ENCODE peak calls at places on chromosomes 11 and 22, in five cellular contexts. One of them, this sample, is unnamed.

GRCh38 chr11:82229346-82229745 is 504.3 kb downstream of the FAM181B start:
- DNase-seq in H9: no peak
- DNase-seq in tibial artery: no peak
- DNase-seq in activated CD8-positive, alpha-beta T cell treated with anti-CD3 and anti-CD28 coated beads for 36 hours: no peak
- DNase-seq in right atrium auricular region: no peak
- DNase-seq in this sample: no peak

GRCh38 chr11:12110714-12111481 is 508 bp downstream of the MICAL2 start:
- DNase-seq in right atrium auricular region: no peak
- DNase-seq in H9: peak
- DNase-seq in tibial artery: peak
- DNase-seq in activated CD8-positive, alpha-beta T cell treated with anti-CD3 and anti-CD28 coated beads for 36 hours: peak
- DNase-seq in this sample: peak

GRCh38 chr11:68266121-68266891 is 5.5 kb downstream of the C11orf24 start:
- DNase-seq in H9: peak
- DNase-seq in activated CD8-positive, alpha-beta T cell treated with anti-CD3 and anti-CD28 coated beads for 36 hours: no peak
- DNase-seq in tibial artery: no peak
- DNase-seq in right atrium auricular region: no peak
- DNase-seq in this sample: no peak

GRCh38 chr11:107050126-107050525 is 31.9 kb upstream of the GUCY1A2 start:
- DNase-seq in H9: no peak
- DNase-seq in right atrium auricular region: no peak
- DNase-seq in activated CD8-positive, alpha-beta T cell treated with anti-CD3 and anti-CD28 coated beads for 36 hours: no peak
- DNase-seq in tibial artery: no peak
- DNase-seq in this sample: no peak

GRCh38 chr11:45647786-45648185 is 17.6 kb downstream of the CHST1 start:
- DNase-seq in activated CD8-positive, alpha-beta T cell treated with anti-CD3 and anti-CD28 coated beads for 36 hours: no peak
- DNase-seq in H9: peak
- DNase-seq in right atrium auricular region: no peak
- DNase-seq in tibial artery: no peak
- DNase-seq in this sample: no peak

GRCh38 chr22:20531404-20532181 is 24.2 kb downstream of the MED15 start:
- DNase-seq in tibial artery: peak
- DNase-seq in right atrium auricular region: peak
- DNase-seq in H9: peak
- DNase-seq in activated CD8-positive, alpha-beta T cell treated with anti-CD3 and anti-CD28 coated beads for 36 hours: no peak
- DNase-seq in this sample: peak

GRCh38 chr22:44398791-44399190 is 86.0 kb upstream of the SHISAL1 start:
- DNase-seq in tibial artery: peak
- DNase-seq in H9: peak
- DNase-seq in activated CD8-positive, alpha-beta T cell treated with anti-CD3 and anti-CD28 coated beads for 36 hours: no peak
- DNase-seq in right atrium auricular region: peak
- DNase-seq in this sample: no peak

GRCh38 chr22:27349456-27349855 is 452.1 kb downstream of the MN1 start:
- DNase-seq in H9: no peak
- DNase-seq in right atrium auricular region: no peak
- DNase-seq in tibial artery: no peak
- DNase-seq in activated CD8-positive, alpha-beta T cell treated with anti-CD3 and anti-CD28 coated beads for 36 hours: no peak
- DNase-seq in this sample: no peak

GRCh38 chr11:44524751-44525171 is 40.7 kb upstream of the CD82 start:
- DNase-seq in H9: no peak
- DNase-seq in right atrium auricular region: no peak
- DNase-seq in activated CD8-positive, alpha-beta T cell treated with anti-CD3 and anti-CD28 coated beads for 36 hours: no peak
- DNase-seq in tibial artery: no peak
- DNase-seq in this sample: no peak

GRCh38 chr11:32586576-32587190 is 3.1 kb downstream of the EIF3M start:
- DNase-seq in H9: no peak
- DNase-seq in right atrium auricular region: no peak
- DNase-seq in tibial artery: no peak
- DNase-seq in activated CD8-positive, alpha-beta T cell treated with anti-CD3 and anti-CD28 coated beads for 36 hours: peak
- DNase-seq in this sample: no peak

GRCh38 chr22:24505337-24505736 is 10.2 kb downstream of the UPB1 start:
- DNase-seq in H9: no peak
- DNase-seq in activated CD8-positive, alpha-beta T cell treated with anti-CD3 and anti-CD28 coated beads for 36 hours: no peak
- DNase-seq in tibial artery: no peak
- DNase-seq in right atrium auricular region: no peak
- DNase-seq in this sample: no peak

GRCh38 chr11:19422257-19422656 is 181.5 kb upstream of the E2F8 start:
- DNase-seq in H9: no peak
- DNase-seq in right atrium auricular region: no peak
- DNase-seq in tibial artery: no peak
- DNase-seq in activated CD8-positive, alpha-beta T cell treated with anti-CD3 and anti-CD28 coated beads for 36 hours: no peak
- DNase-seq in this sample: no peak

GRCh38 chr11:68153742-68154141 is 32.6 kb upstream of the CHKA start:
- DNase-seq in H9: no peak
- DNase-seq in tibial artery: no peak
- DNase-seq in activated CD8-positive, alpha-beta T cell treated with anti-CD3 and anti-CD28 coated beads for 36 hours: no peak
- DNase-seq in right atrium auricular region: no peak
- DNase-seq in this sample: no peak

GRCh38 chr11:17468094-17468493 is 8.6 kb downstream of the ABCC8 start:
- DNase-seq in H9: no peak
- DNase-seq in tibial artery: no peak
- DNase-seq in right atrium auricular region: no peak
- DNase-seq in activated CD8-positive, alpha-beta T cell treated with anti-CD3 and anti-CD28 coated beads for 36 hours: no peak
- DNase-seq in this sample: no peak

DNA sequence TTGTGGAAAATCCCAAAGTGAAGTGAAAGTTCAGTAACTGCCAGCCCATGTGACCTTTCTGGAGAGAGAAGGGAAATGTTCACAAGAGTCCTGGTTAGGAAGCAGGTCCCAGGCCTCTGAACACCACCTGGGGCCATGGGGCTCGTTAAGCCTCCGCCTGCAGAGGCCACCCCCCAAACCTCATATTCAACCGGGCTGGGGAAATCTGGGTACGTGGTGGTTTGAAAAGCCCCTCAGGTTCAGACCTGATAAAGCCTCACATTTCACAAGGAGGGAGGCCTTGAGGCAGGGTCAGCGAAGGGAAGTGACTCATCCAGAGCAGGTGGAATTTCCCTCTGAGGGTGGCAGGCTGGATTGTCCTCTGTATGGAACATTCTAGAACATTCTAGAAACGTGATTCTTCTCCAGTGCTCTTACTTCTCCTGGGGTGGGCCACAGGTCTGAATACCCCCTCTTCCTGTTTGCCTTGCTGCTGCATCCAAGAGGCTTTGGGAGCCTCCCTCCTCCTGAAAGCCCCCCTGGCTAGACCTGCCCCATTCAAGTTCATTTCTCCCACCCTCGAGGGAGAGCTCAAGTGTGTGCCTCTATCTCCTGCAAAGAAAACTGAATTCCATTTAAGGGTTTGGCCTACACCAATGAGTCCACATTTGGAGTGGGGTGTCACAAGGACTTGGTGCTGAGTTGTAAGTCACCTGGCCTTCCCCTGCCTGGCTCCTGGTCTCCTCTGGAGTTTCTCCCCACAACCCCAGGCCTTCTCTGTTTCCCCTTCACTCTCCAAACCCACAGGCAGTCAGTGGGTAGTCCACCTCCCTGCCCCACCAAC is 6.3 kb downstream of the FXYD2 start:
- DNase-seq in activated CD8-positive, alpha-beta T cell treated with anti-CD3 and anti-CD28 coated beads for 36 hours: peak
- DNase-seq in H9: no peak
- DNase-seq in tibial artery: no peak
- DNase-seq in right atrium auricular region: no peak
- DNase-seq in this sample: no peak
- TF ChIP-seq CTCF in activated CD8-positive, alpha-beta T cell treated with anti-CD3 and anti-CD28 coated beads for 36 hours: no peak
- TF ChIP-seq CTCF in H9: no peak
- TF ChIP-seq CTCF in tibial artery: no peak
- TF ChIP-seq CTCF in right atrium auricular region: no peak
- TF ChIP-seq CTCF in this sample: no peak

GRCh38 chr22:50542416-50542927 is 3.2 kb upstream of the KLHDC7B start:
- DNase-seq in H9: no peak
- DNase-seq in tibial artery: no peak
- DNase-seq in right atrium auricular region: no peak
- DNase-seq in activated CD8-positive, alpha-beta T cell treated with anti-CD3 and anti-CD28 coated beads for 36 hours: peak
- DNase-seq in this sample: no peak

GRCh38 chr22:50545522-50546325 is at the start of gene KLHDC7B:
- DNase-seq in tibial artery: no peak
- DNase-seq in right atrium auricular region: no peak
- DNase-seq in H9: no peak
- DNase-seq in activated CD8-positive, alpha-beta T cell treated with anti-CD3 and anti-CD28 coated beads for 36 hours: peak
- DNase-seq in this sample: no peak

GRCh38 chr22:50546326-50547230 is 879 bp downstream of the KLHDC7B start:
- DNase-seq in activated CD8-positive, alpha-beta T cell treated with anti-CD3 and anti-CD28 coated beads for 36 hours: no peak
- DNase-seq in H9: no peak
- DNase-seq in tibial artery: no peak
- DNase-seq in right atrium auricular region: no peak
- DNase-seq in this sample: no peak

GRCh38 chr22:50544746-50545253 is 899 bp upstream of the KLHDC7B start:
- DNase-seq in activated CD8-positive, alpha-beta T cell treated with anti-CD3 and anti-CD28 coated beads for 36 hours: peak
- DNase-seq in tibial artery: no peak
- DNase-seq in right atrium auricular region: no peak
- DNase-seq in H9: no peak
- DNase-seq in this sample: no peak

DNA sequence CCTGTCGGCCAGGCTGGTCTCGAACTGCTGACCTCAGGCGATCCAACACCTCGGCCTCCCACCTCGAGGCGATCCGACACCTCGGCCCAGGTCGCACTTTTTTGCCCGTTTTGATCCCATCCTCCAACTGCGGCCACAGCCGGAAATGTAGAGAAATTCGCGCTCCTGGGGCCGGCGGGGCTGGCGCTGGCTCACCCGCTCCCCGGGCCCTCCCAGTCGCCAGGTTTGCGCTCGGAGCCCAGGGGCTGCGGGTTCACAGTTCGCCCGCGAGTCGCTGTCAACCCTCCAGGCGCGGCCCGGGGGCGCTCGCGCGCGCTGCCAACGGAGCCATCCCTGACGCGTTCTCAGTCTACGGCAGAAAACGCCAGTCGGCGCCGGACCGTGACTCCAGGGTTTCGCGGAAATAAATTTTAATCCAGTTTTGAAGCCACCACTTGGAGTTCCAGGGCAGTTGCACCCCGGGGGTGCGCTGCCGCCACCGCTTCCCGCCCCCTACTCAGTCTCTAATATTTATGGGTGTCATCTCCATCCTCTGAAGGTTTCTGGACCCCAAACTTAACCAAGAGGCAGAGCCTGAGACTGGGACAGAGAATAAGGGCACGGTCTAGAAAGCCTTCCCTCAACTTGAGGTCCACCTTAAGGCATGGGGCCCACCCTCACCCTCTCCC is 1.5 kb upstream of the KLHDC7B start:
- DNase-seq in H9: peak
- DNase-seq in right atrium auricular region: peak
- DNase-seq in activated CD8-positive, alpha-beta T cell treated with anti-CD3 and anti-CD28 coated beads for 36 hours: peak
- DNase-seq in tibial artery: peak
- DNase-seq in this sample: peak
- TF ChIP-seq CTCF in H9: peak
- TF ChIP-seq CTCF in right atrium auricular region: peak
- TF ChIP-seq CTCF in activated CD8-positive, alpha-beta T cell treated with anti-CD3 and anti-CD28 coated beads for 36 hours: peak
- TF ChIP-seq CTCF in tibial artery: peak
- TF ChIP-seq CTCF in this sample: peak

DNA sequence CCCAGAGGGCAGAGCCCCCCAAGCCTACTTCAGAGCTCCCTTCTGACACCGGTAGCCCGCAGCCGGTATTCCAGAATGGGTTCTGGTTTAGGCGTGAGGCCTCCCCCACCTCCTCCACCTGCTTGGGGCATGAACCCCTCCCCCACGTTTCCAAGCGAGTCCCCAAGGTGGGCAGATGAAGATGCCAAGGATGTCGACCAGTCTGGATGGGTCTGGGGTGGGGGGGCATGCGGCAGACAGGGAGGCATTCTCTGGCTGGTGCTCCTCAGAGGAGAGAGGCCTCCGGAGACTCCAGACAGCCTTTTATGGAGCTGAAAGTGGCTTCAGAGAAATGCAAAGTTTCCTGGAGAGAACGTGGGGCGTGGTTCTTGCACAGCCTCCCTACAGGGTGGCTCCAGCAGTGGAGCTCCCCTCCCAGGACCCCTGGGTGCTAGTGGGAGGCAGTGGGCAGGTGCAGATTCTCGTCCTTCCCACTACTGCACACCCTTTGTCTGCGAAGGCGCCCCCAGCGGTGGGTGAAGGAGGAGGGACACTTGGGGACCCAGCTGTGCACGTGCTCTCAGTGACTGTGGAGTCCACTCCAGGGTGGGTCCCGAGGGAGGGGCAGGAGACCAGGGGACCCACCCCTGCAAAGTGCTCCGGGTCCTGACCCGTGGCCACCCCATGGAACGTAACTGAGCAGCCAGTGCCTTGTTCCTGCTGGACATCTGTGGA is 4.2 kb downstream of the CCND1 start:
- DNase-seq in activated CD8-positive, alpha-beta T cell treated with anti-CD3 and anti-CD28 coated beads for 36 hours: no peak
- DNase-seq in tibial artery: no peak
- DNase-seq in H9: peak
- DNase-seq in right atrium auricular region: no peak
- DNase-seq in this sample: peak
- TF ChIP-seq CTCF in activated CD8-positive, alpha-beta T cell treated with anti-CD3 and anti-CD28 coated beads for 36 hours: no peak
- TF ChIP-seq CTCF in tibial artery: no peak
- TF ChIP-seq CTCF in H9: peak
- TF ChIP-seq CTCF in right atrium auricular region: no peak
- TF ChIP-seq CTCF in this sample: no peak

DNA sequence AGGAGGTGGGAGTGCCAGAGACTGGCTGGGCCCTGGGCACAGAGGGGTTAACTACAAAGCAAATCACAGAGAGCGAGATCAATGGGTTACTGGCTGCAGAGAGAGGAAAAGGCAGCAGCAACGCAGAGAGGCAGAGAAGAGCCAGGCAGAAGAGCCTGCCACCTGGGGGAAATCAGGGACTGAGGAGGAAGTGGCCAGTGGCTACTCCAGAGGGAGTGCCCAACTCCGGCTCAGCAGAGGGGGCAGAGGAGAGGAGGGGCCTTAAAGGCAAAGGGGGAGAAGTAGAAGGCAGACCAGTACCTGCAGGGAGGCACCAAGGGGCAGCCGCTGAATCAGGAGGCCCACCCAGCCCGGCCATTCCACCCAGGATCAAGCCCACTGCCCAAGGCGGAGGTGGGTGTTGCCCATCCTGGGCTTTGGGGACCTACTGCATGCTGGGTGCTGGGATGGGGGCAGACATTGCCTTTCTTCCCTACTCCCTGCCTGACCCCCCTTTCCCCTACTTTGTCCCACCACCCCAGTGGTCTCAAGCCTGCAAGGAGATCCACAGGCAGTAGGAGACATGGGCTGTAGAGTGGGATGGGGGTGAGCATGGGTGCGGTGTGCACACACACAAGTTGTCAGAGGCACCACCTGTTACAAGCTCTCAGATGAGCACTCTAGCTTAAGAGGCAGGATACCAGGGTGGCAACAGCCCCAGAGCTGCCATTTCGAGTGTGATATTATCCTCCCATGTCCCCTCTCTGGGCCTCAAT is 926 bp upstream of the GALR3 start:
- DNase-seq in tibial artery: no peak
- DNase-seq in activated CD8-positive, alpha-beta T cell treated with anti-CD3 and anti-CD28 coated beads for 36 hours: no peak
- DNase-seq in right atrium auricular region: no peak
- DNase-seq in H9: peak
- DNase-seq in this sample: no peak
- TF ChIP-seq CTCF in tibial artery: no peak
- TF ChIP-seq CTCF in activated CD8-positive, alpha-beta T cell treated with anti-CD3 and anti-CD28 coated beads for 36 hours: no peak
- TF ChIP-seq CTCF in right atrium auricular region: no peak
- TF ChIP-seq CTCF in H9: peak
- TF ChIP-seq CTCF in this sample: no peak